ENCODE peak calls at places on chromosomes 13 and 19, in ten cellular contexts. One of them, this sample, is unnamed.

GRCh38 chr19:4722671-4723464 is 774 bp downstream of the DPP9 start:
- DNase-seq in left ventricle myocardium inferior: no peak
- DNase-seq in colonic mucosa: peak; percentile 50
- DNase-seq in esophagus muscularis mucosa: no peak
- DNase-seq in thoracic aorta: no peak
- DNase-seq in adrenal gland: peak; percentile 65
- DNase-seq in PC-9: no peak
- DNase-seq in WERI-Rb-1: no peak
- DNase-seq in uterus: peak; percentile 51
- DNase-seq in K562: peak; percentile 18
- DNase-seq in this sample: no peak

GRCh38 chr19:30227661-30228112 is 144.5 kb upstream of the ZNF536 start:
- DNase-seq in left ventricle myocardium inferior: peak; percentile 64
- DNase-seq in colonic mucosa: peak; percentile 67
- DNase-seq in esophagus muscularis mucosa: no peak
- DNase-seq in thoracic aorta: no peak
- DNase-seq in adrenal gland: peak; percentile 64
- DNase-seq in PC-9: peak; percentile 18
- DNase-seq in WERI-Rb-1: peak; percentile 77
- DNase-seq in uterus: no peak
- DNase-seq in K562: peak; percentile 66
- DNase-seq in this sample: no peak

GRCh38 chr19:46878613-46879375 is 18.0 kb downstream of the ARHGAP35 start:
- DNase-seq in left ventricle myocardium inferior: no peak
- DNase-seq in colonic mucosa: no peak
- DNase-seq in esophagus muscularis mucosa: no peak
- DNase-seq in thoracic aorta: no peak
- DNase-seq in adrenal gland: no peak
- DNase-seq in PC-9: no peak
- DNase-seq in WERI-Rb-1: peak; percentile 83
- DNase-seq in uterus: no peak
- DNase-seq in K562: no peak
- DNase-seq in this sample: no peak

GRCh38 chr19:50568321-50569022 is at the start of gene LRRC4B:
- DNase-seq in left ventricle myocardium inferior: no peak
- DNase-seq in colonic mucosa: no peak
- DNase-seq in esophagus muscularis mucosa: no peak
- DNase-seq in thoracic aorta: no peak
- DNase-seq in adrenal gland: no peak
- DNase-seq in PC-9: no peak
- DNase-seq in WERI-Rb-1: peak; percentile 78
- DNase-seq in uterus: peak; percentile 49
- DNase-seq in K562: peak; percentile 65
- DNase-seq in this sample: no peak

GRCh38 chr19:45424191-45425058 is 708 bp upstream of the ERCC1 start:
- DNase-seq in left ventricle myocardium inferior: peak; percentile 71
- DNase-seq in colonic mucosa: peak; percentile 70
- DNase-seq in esophagus muscularis mucosa: no peak
- DNase-seq in thoracic aorta: peak; percentile 72
- DNase-seq in adrenal gland: peak; percentile 84
- DNase-seq in PC-9: peak; percentile 81
- DNase-seq in WERI-Rb-1: peak; percentile 40
- DNase-seq in uterus: peak; percentile 75
- DNase-seq in K562: peak; percentile 89
- DNase-seq in this sample: no peak

GRCh38 chr13:50122465-50122864 is 107.2 kb downstream of the KCNRG start:
- DNase-seq in left ventricle myocardium inferior: no peak
- DNase-seq in colonic mucosa: no peak
- DNase-seq in esophagus muscularis mucosa: no peak
- DNase-seq in thoracic aorta: no peak
- DNase-seq in adrenal gland: no peak
- DNase-seq in PC-9: no peak
- DNase-seq in WERI-Rb-1: no peak
- DNase-seq in uterus: no peak
- DNase-seq in K562: peak; percentile 38
- DNase-seq in this sample: no peak

GRCh38 chr19:28889941-28890645 is 322.9 kb downstream of the UQCRFS1 start:
- DNase-seq in left ventricle myocardium inferior: no peak
- DNase-seq in colonic mucosa: no peak
- DNase-seq in esophagus muscularis mucosa: no peak
- DNase-seq in thoracic aorta: no peak
- DNase-seq in adrenal gland: no peak
- DNase-seq in PC-9: no peak
- DNase-seq in WERI-Rb-1: no peak
- DNase-seq in uterus: no peak
- DNase-seq in K562: no peak
- DNase-seq in this sample: no peak

GRCh38 chr19:48638831-48639381 is 1.7 kb upstream of the DBP start:
- DNase-seq in left ventricle myocardium inferior: no peak
- DNase-seq in colonic mucosa: peak; percentile 41
- DNase-seq in esophagus muscularis mucosa: no peak
- DNase-seq in thoracic aorta: no peak
- DNase-seq in adrenal gland: peak; percentile 59
- DNase-seq in PC-9: no peak
- DNase-seq in WERI-Rb-1: no peak
- DNase-seq in uterus: peak; percentile 55
- DNase-seq in K562: peak; percentile 82
- DNase-seq in this sample: no peak

GRCh38 chr13:98885605-98886004 is 92.3 kb downstream of the DOCK9 start:
- DNase-seq in left ventricle myocardium inferior: no peak
- DNase-seq in colonic mucosa: no peak
- DNase-seq in esophagus muscularis mucosa: no peak
- DNase-seq in thoracic aorta: no peak
- DNase-seq in adrenal gland: no peak
- DNase-seq in PC-9: no peak
- DNase-seq in WERI-Rb-1: no peak
- DNase-seq in uterus: no peak
- DNase-seq in K562: no peak
- DNase-seq in this sample: no peak

GRCh38 chr19:15191514-15191913 is 9.3 kb downstream of the NOTCH3 start:
- DNase-seq in left ventricle myocardium inferior: no peak
- DNase-seq in colonic mucosa: no peak
- DNase-seq in esophagus muscularis mucosa: no peak
- DNase-seq in thoracic aorta: no peak
- DNase-seq in adrenal gland: no peak
- DNase-seq in PC-9: no peak
- DNase-seq in WERI-Rb-1: no peak
- DNase-seq in uterus: no peak
- DNase-seq in K562: no peak
- DNase-seq in this sample: no peak

GRCh38 chr19:48480476-48481190 is 11.5 kb downstream of the CYTH2 start:
- DNase-seq in left ventricle myocardium inferior: peak; percentile 56
- DNase-seq in colonic mucosa: peak; percentile 44
- DNase-seq in esophagus muscularis mucosa: no peak
- DNase-seq in thoracic aorta: no peak
- DNase-seq in adrenal gland: no peak
- DNase-seq in PC-9: no peak
- DNase-seq in WERI-Rb-1: no peak
- DNase-seq in uterus: peak; percentile 48
- DNase-seq in K562: no peak
- DNase-seq in this sample: no peak

GRCh38 chr19:39167461-39168257 is 29.1 kb upstream of the NCCRP1 start:
- DNase-seq in left ventricle myocardium inferior: no peak
- DNase-seq in colonic mucosa: peak; percentile 64
- DNase-seq in esophagus muscularis mucosa: no peak
- DNase-seq in thoracic aorta: no peak
- DNase-seq in adrenal gland: no peak
- DNase-seq in PC-9: peak; percentile 78
- DNase-seq in WERI-Rb-1: no peak
- DNase-seq in uterus: no peak
- DNase-seq in K562: no peak
- DNase-seq in this sample: no peak

GRCh38 chr13:108924154-108924940 is 294.9 kb downstream of the MYO16 start:
- DNase-seq in left ventricle myocardium inferior: no peak
- DNase-seq in colonic mucosa: no peak
- DNase-seq in esophagus muscularis mucosa: no peak
- DNase-seq in thoracic aorta: no peak
- DNase-seq in adrenal gland: no peak
- DNase-seq in PC-9: no peak
- DNase-seq in WERI-Rb-1: no peak
- DNase-seq in uterus: no peak
- DNase-seq in K562: no peak
- DNase-seq in this sample: no peak

GRCh38 chr13:24281188-24282008 is 28.0 kb upstream of the C1QTNF9 start:
- DNase-seq in left ventricle myocardium inferior: no peak
- DNase-seq in colonic mucosa: no peak
- DNase-seq in esophagus muscularis mucosa: no peak
- DNase-seq in thoracic aorta: no peak
- DNase-seq in adrenal gland: peak; percentile 47
- DNase-seq in PC-9: no peak
- DNase-seq in WERI-Rb-1: no peak
- DNase-seq in uterus: no peak
- DNase-seq in K562: no peak
- DNase-seq in this sample: no peak

GRCh38 chr13:110230661-110231347 is 76.2 kb downstream of the COL4A1 start:
- DNase-seq in left ventricle myocardium inferior: no peak
- DNase-seq in colonic mucosa: peak; percentile 45
- DNase-seq in esophagus muscularis mucosa: peak; percentile 74
- DNase-seq in thoracic aorta: no peak
- DNase-seq in adrenal gland: no peak
- DNase-seq in PC-9: no peak
- DNase-seq in WERI-Rb-1: peak; percentile 36
- DNase-seq in uterus: no peak
- DNase-seq in K562: no peak
- DNase-seq in this sample: no peak

GRCh38 chr13:110501188-110501587 is 60.3 kb downstream of the RAB20 start:
- DNase-seq in left ventricle myocardium inferior: no peak
- DNase-seq in colonic mucosa: no peak
- DNase-seq in esophagus muscularis mucosa: no peak
- DNase-seq in thoracic aorta: no peak
- DNase-seq in adrenal gland: no peak
- DNase-seq in PC-9: no peak
- DNase-seq in WERI-Rb-1: no peak
- DNase-seq in uterus: no peak
- DNase-seq in K562: no peak
- DNase-seq in this sample: no peak

GRCh38 chr13:113889467-113889866 is 25.6 kb upstream of the GAS6 start:
- DNase-seq in left ventricle myocardium inferior: no peak
- DNase-seq in colonic mucosa: no peak
- DNase-seq in esophagus muscularis mucosa: peak; percentile 60
- DNase-seq in thoracic aorta: no peak
- DNase-seq in adrenal gland: no peak
- DNase-seq in PC-9: no peak
- DNase-seq in WERI-Rb-1: no peak
- DNase-seq in uterus: no peak
- DNase-seq in K562: peak; percentile 15
- DNase-seq in this sample: no peak

GRCh38 chr13:50334092-50334778 is 319.0 kb downstream of the KCNRG start:
- DNase-seq in left ventricle myocardium inferior: no peak
- DNase-seq in colonic mucosa: no peak
- DNase-seq in esophagus muscularis mucosa: no peak
- DNase-seq in thoracic aorta: no peak
- DNase-seq in adrenal gland: no peak
- DNase-seq in PC-9: no peak
- DNase-seq in WERI-Rb-1: no peak
- DNase-seq in uterus: no peak
- DNase-seq in K562: no peak
- DNase-seq in this sample: no peak

GRCh38 chr19:50333737-50334617 is 4.8 kb upstream of the KCNC3 start:
- DNase-seq in left ventricle myocardium inferior: peak; percentile 77
- DNase-seq in colonic mucosa: peak; percentile 82
- DNase-seq in esophagus muscularis mucosa: no peak
- DNase-seq in thoracic aorta: no peak
- DNase-seq in adrenal gland: peak; percentile 40
- DNase-seq in PC-9: peak; percentile 85
- DNase-seq in WERI-Rb-1: peak; percentile 66
- DNase-seq in uterus: peak; percentile 27
- DNase-seq in K562: peak; percentile 90
- DNase-seq in this sample: peak; percentile 75

GRCh38 chr19:14517446-14517839 is 754 bp downstream of the DNAJB1 start:
- DNase-seq in left ventricle myocardium inferior: no peak
- DNase-seq in colonic mucosa: no peak
- DNase-seq in esophagus muscularis mucosa: no peak
- DNase-seq in thoracic aorta: no peak
- DNase-seq in adrenal gland: no peak
- DNase-seq in PC-9: no peak
- DNase-seq in WERI-Rb-1: no peak
- DNase-seq in uterus: no peak
- DNase-seq in K562: no peak
- DNase-seq in this sample: peak; percentile 30

GRCh38 chr13:40800559-40800958 is 11.1 kb downstream of the SLC25A15 start:
- DNase-seq in left ventricle myocardium inferior: no peak
- DNase-seq in colonic mucosa: no peak
- DNase-seq in esophagus muscularis mucosa: no peak
- DNase-seq in thoracic aorta: no peak
- DNase-seq in adrenal gland: no peak
- DNase-seq in PC-9: no peak
- DNase-seq in WERI-Rb-1: no peak
- DNase-seq in uterus: no peak
- DNase-seq in K562: no peak
- DNase-seq in this sample: no peak
- TF ChIP-seq CTCF in left ventricle myocardium inferior: no peak
- TF ChIP-seq CTCF in colonic mucosa: no peak
- TF ChIP-seq CTCF in esophagus muscularis mucosa: no peak
- TF ChIP-seq CTCF in thoracic aorta: no peak
- TF ChIP-seq CTCF in adrenal gland: no peak
- TF ChIP-seq CTCF in PC-9: no peak
- TF ChIP-seq CTCF in WERI-Rb-1: no peak
- TF ChIP-seq CTCF in uterus: no peak
- TF ChIP-seq CTCF in K562: no peak
- TF ChIP-seq CTCF in this sample: no peak

GRCh38 chr13:20709782-20710181 is 6.3 kb downstream of the IL17D start:
- DNase-seq in left ventricle myocardium inferior: no peak
- DNase-seq in colonic mucosa: no peak
- DNase-seq in esophagus muscularis mucosa: no peak
- DNase-seq in thoracic aorta: no peak
- DNase-seq in adrenal gland: no peak
- DNase-seq in PC-9: no peak
- DNase-seq in WERI-Rb-1: no peak
- DNase-seq in uterus: no peak
- DNase-seq in K562: no peak
- DNase-seq in this sample: no peak
- H3K27ac ChIP-seq in left ventricle myocardium inferior: no peak overlapping the region
- H3K27ac ChIP-seq in colonic mucosa: no peak overlapping the region
- H3K27ac ChIP-seq in esophagus muscularis mucosa: peak overlapping the region; percentile 63
- H3K27ac ChIP-seq in thoracic aorta: peak overlapping the region; percentile 35
- H3K27ac ChIP-seq in adrenal gland: no peak overlapping the region
- H3K27ac ChIP-seq in PC-9: no peak overlapping the region
- H3K27ac ChIP-seq in WERI-Rb-1: no peak overlapping the region
- H3K27ac ChIP-seq in uterus: no peak overlapping the region
- H3K27ac ChIP-seq in K562: no peak overlapping the region
- H3K27ac ChIP-seq in this sample: no peak overlapping the region

GRCh38 chr19:36054733-36055686 is at the start of gene WDR62:
- DNase-seq in left ventricle myocardium inferior: peak; percentile 94
- DNase-seq in colonic mucosa: peak; percentile 94
- DNase-seq in esophagus muscularis mucosa: no peak
- DNase-seq in thoracic aorta: peak; percentile 81
- DNase-seq in adrenal gland: peak; percentile 92
- DNase-seq in PC-9: peak; percentile 94
- DNase-seq in WERI-Rb-1: peak; percentile 94
- DNase-seq in uterus: peak; percentile 49
- DNase-seq in K562: peak; percentile 95
- DNase-seq in this sample: peak; percentile 95
- TF ChIP-seq CTCF in left ventricle myocardium inferior: no peak
- TF ChIP-seq CTCF in colonic mucosa: no peak
- TF ChIP-seq CTCF in esophagus muscularis mucosa: no peak
- TF ChIP-seq CTCF in thoracic aorta: no peak
- TF ChIP-seq CTCF in adrenal gland: no peak
- TF ChIP-seq CTCF in PC-9: no peak
- TF ChIP-seq CTCF in WERI-Rb-1: no peak
- TF ChIP-seq CTCF in uterus: no peak
- TF ChIP-seq CTCF in K562: no peak
- TF ChIP-seq CTCF in this sample: peak; percentile 34

GRCh38 chr13:84834201-84834600 is 951.9 kb upstream of the SLITRK1 start:
- DNase-seq in left ventricle myocardium inferior: no peak
- DNase-seq in colonic mucosa: no peak
- DNase-seq in esophagus muscularis mucosa: no peak
- DNase-seq in thoracic aorta: no peak
- DNase-seq in adrenal gland: no peak
- DNase-seq in PC-9: no peak
- DNase-seq in WERI-Rb-1: no peak
- DNase-seq in uterus: no peak
- DNase-seq in K562: no peak
- DNase-seq in this sample: no peak

GRCh38 chr13:84831666-84832657 is 949.7 kb upstream of the SLITRK1 start:
- DNase-seq in left ventricle myocardium inferior: no peak
- DNase-seq in colonic mucosa: no peak
- DNase-seq in esophagus muscularis mucosa: no peak
- DNase-seq in thoracic aorta: no peak
- DNase-seq in adrenal gland: no peak
- DNase-seq in PC-9: no peak
- DNase-seq in WERI-Rb-1: no peak
- DNase-seq in uterus: no peak
- DNase-seq in K562: no peak
- DNase-seq in this sample: no peak
- H3K27ac ChIP-seq in left ventricle myocardium inferior: no peak overlapping the region
- H3K27ac ChIP-seq in colonic mucosa: no peak overlapping the region
- H3K27ac ChIP-seq in esophagus muscularis mucosa: no peak overlapping the region
- H3K27ac ChIP-seq in thoracic aorta: no peak overlapping the region
- H3K27ac ChIP-seq in adrenal gland: no peak overlapping the region
- H3K27ac ChIP-seq in PC-9: no peak overlapping the region
- H3K27ac ChIP-seq in WERI-Rb-1: no peak overlapping the region
- H3K27ac ChIP-seq in uterus: no peak overlapping the region
- H3K27ac ChIP-seq in K562: no peak overlapping the region
- H3K27ac ChIP-seq in this sample: no peak overlapping the region